ENCODE peak calls at places on chromosomes 16 and 17, in five cellular contexts. X is C1 segment of cervical spinal cord, D is NCI-H2081, M is NCI-H1092 treated with DMSO at 0.1 percent for 48 hours, U is AG04450. Y is an unnamed sample.

GRCh38 chr16:68640972-68641371 is 4.1 kb upstream of the CDH3 start:
- DNase-seq in X (no peak), D (no peak), M (no peak), U (no peak), Y (no peak)

GRCh38 chr17:58611331-58611730 is 80.5 kb downstream of the TEX14 start:
- DNase-seq in X (no peak), D (no peak), M (no peak), U (no peak), Y (no peak)

GRCh38 chr16:2707368-2708289 is 12.4 kb downstream of the PRSS27 start:
- DNase-seq in X (no peak), D (no peak), M (no peak), U (no peak), Y (no peak)

GRCh38 chr17:78133971-78134898 is 3.7 kb downstream of the TMC8 start:
- DNase-seq in X (no peak), D (peak), M (peak), U (no peak), Y (no peak)

GRCh38 chr17:8311131-8311790 is 1.2 kb downstream of the ARHGEF15 start:
- DNase-seq in X (no peak), D (no peak), M (no peak), U (no peak), Y (no peak)

GRCh38 chr17:39239640-39240314 is 14.0 kb upstream of the STAC2 start:
- DNase-seq in X (no peak), D (peak), M (peak), U (no peak), Y (peak)

GRCh38 chr17:42289863-42290165 is 1.5 kb downstream of the STAT5A start:
- DNase-seq in X (no peak), D (no peak), M (no peak), U (no peak), Y (no peak)

GRCh38 chr16:70770291-70770967 is 30.5 kb downstream of the VAC14 start:
- DNase-seq in X (no peak), D (no peak), M (no peak), U (no peak), Y (no peak)

GRCh38 chr16:23362460-23363317 is 60.6 kb downstream of the SCNN1B start:
- DNase-seq in X (no peak), D (peak), M (peak), U (no peak), Y (peak)

Y was measured in testis.